ENCODE peak calls at places on chromosome 16, in four cellular contexts. F is choroid plexus epithelial cell, Z is cardiac muscle cell, M is IMR-90. B is an unnamed sample.

GRCh38 chr16:67943619-67944503 is at the start of gene LCAT:
- DNase-seq in F (peak; percentile 59), Z (peak; percentile 67), M (no peak), B (peak; percentile 39)

GRCh38 chr16:17358846-17359245 is 111.9 kb downstream of the XYLT1 start:
- DNase-seq in M (no peak), F (peak; percentile 7), Z (no peak), B (peak; percentile 51)

GRCh38 chr16:23676924-23677480 is 1.7 kb upstream of the PLK1 start:
- DNase-seq in M (no peak), Z (no peak), F (no peak), B (peak; percentile 77)

GRCh38 chr16:47604306-47604705 is 143.2 kb downstream of the PHKB start:
- DNase-seq in Z (no peak), F (no peak), M (no peak), B (peak; percentile 5)

GRCh38 chr16:75204410-75204758 is 2.6 kb downstream of the CTRB2 start:
- DNase-seq in F (no peak), Z (no peak), M (no peak), B (no peak)

GRCh38 chr16:22307838-22308237 is 10.6 kb downstream of the POLR3E start:
- DNase-seq in Z (no peak), F (no peak), M (no peak), B (no peak)

GRCh38 chr16:89917773-89918452 is 749 bp upstream of the MC1R start:
- DNase-seq in F (peak; percentile 93), Z (peak; percentile 93), M (peak; percentile 73), B (peak; percentile 96)

GRCh38 chr16:2584742-2585650 is 47.2 kb downstream of the PDPK1 start:
- DNase-seq in F (peak; percentile 26), Z (peak; percentile 20), M (peak; percentile 16), B (peak; percentile 36)

GRCh38 chr16:79369796-79370195 is 230.7 kb downstream of the MAF start:
- DNase-seq in F (peak; percentile 4), M (no peak), Z (no peak), B (no peak)

GRCh38 chr16:74709477-74709877 is 8.8 kb upstream of the MLKL start:
- DNase-seq in M (peak; percentile 72), Z (peak; percentile 81), F (peak; percentile 86), B (peak; percentile 71)

GRCh38 chr16:89892055-89892630 is 18.8 kb downstream of the TCF25 start:
- DNase-seq in M (no peak), Z (no peak), F (no peak), B (no peak)

GRCh38 chr16:35200662-35201061 is 1741.2 kb downstream of the TP53TG3F start:
- DNase-seq in F (no peak), M (no peak), Z (no peak), B (no peak)

GRCh38 chr16:30740364-30741251 is 7.6 kb upstream of the PHKG2 start:
- DNase-seq in M (peak; percentile 55), F (peak; percentile 86), Z (peak; percentile 86), B (peak; percentile 93)

GRCh38 chr16:66266436-66267286 is 99.8 kb upstream of the CDH5 start:
- DNase-seq in F (peak; percentile 87), Z (peak; percentile 95), M (peak; percentile 90), B (peak; percentile 98)

GRCh38 chr16:81708459-81709368 is 70.4 kb upstream of the PLCG2 start:
- DNase-seq in F (no peak), Z (no peak), M (no peak), B (no peak)

GRCh38 chr16:60681014-60681413 is 1355.2 kb downstream of the CDH8 start:
- DNase-seq in M (no peak), F (no peak), Z (no peak), B (no peak)

GRCh38 chr16:4957420-4957719 is 760 bp upstream of the SEC14L5 start:
- DNase-seq in F (no peak), Z (no peak), M (no peak), B (no peak)

GRCh38 chr16:30091474-30092372 is at the start of gene TBX6:
- DNase-seq in Z (peak; percentile 94), F (peak; percentile 90), M (peak; percentile 81), B (peak; percentile 84)

GRCh38 chr16:54303613-54304012 is 17.0 kb upstream of the IRX3 start:
- DNase-seq in Z (no peak), F (no peak), M (no peak), B (no peak)
- H3K4me3 ChIP-seq in Z (no peak overlapping the region), F (no peak overlapping the region), M (no peak overlapping the region), B (no peak overlapping the region)

DNA sequence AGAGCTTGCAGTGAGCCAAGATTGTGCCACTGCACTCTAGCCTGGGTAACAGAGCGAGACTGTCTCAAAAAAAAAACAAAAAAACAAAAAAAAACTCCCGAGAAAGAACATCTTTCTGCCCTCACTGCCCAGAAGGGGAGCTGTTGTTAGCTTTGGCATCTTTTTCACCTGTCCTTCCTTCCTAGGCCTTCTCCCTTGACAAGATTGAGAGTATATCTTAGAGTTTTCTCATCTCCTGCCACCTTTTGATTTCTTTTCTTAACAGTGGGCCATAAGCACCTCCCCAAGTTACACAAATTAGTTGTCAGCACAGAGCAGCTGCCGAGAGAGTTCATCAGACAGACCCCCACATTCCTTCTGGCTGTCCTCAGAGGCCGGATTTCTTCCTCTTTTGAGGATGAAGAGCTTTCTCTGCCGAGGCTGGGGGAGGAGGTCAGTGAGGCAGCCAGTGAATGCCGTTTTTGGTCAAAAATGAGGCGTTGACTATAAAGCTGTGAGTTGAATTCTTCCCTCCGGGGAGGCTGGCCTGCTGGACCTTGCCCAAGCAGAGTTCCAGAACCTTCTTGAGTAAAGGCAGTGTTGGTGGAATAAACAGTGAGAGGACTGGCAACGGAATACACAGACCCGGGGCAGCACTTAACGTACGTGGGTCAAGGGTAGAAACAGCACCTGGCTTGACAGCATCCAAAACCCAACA is 127.0 kb downstream of the ABCC6 start:
- DNase-seq in Z (peak; percentile 74), M (peak; percentile 82), F (peak; percentile 86), B (peak; percentile 38)
- TF ChIP-seq CTCF in Z (peak; percentile 46), M (peak; percentile 44), F (peak; percentile 58), B (peak; percentile 45)

DNA sequence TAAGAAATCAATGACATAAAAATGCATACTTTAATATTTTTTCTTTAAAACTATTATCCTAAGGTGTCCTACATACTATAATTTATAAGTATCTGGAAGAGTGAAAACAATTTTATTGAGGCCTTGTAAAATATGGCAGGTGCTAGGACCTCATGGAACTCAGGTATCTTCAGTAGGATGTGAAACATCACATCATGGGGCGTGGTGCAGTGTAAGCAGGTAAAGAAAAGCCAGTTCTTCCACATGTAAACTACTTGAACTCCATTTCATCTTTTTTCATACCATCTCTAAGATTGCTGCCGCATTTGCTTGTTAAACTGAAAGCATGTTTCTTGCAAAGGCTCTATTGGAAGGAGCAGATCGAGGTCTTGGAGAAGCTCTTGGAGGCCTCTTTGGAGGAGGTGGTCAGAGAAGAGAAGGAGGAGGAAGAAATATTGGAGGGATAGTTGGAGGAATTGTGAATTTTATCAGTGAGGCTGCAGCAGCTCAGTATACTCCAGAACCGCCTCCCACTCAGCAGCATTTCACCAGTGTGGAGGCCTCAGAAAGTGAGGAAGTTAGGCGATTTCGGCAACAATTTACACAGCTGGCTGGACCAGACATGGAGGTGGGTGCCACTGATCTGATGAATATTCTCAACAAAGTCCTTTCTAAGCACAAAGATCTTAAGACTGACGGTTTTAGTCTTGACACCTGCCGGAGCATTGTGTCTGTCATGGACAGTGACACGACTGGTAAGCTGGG is at the start of gene CAPNS2:
- DNase-seq in F (no peak), Z (no peak), M (no peak), B (no peak)
- H3K4me3 ChIP-seq in F (no peak within 1 kb of the TSS), Z (no peak within 1 kb of the TSS), M (no peak within 1 kb of the TSS), B (no peak within 1 kb of the TSS)

GRCh38 chr16:10138881-10139280 is 43.3 kb downstream of the GRIN2A start:
- DNase-seq in Z (no peak), F (no peak), M (no peak), B (no peak)

DNA sequence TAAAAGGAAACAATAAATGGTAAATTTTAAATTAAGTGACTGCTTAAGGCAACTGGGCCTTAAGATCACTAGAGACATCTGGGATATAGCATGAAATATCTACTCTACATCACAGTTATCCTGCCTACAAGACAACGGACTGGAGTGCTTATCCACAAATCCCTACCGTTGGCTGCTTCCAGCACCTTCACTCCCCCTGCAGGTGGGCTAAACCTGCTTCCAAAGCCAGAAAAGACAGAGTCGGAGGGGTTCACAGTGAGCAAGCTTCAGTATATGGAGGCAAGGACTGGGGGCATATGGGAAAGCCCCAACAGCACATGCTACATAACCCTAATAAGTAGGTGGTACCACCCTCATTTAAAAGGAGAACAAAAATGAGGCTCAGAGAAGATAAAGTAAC is 45.3 kb downstream of the GRIN2A start:
- DNase-seq in F (no peak), Z (no peak), M (no peak), B (no peak)
- TF ChIP-seq CTCF in F (no peak), Z (no peak), M (no peak), B (no peak)

GRCh38 chr16:55142405-55142804 is 181.6 kb upstream of the IRX6 start:
- DNase-seq in M (no peak), F (no peak), Z (no peak), B (no peak)
- H3K4me3 ChIP-seq in M (no peak overlapping the region), F (no peak overlapping the region), Z (no peak overlapping the region), B (no peak overlapping the region)

B was measured in fibroblast of mammary gland.